ENCODE peak calls at places on chromosomes 12 and 14, in four cellular contexts. One of them, this sample, is unnamed.

GRCh38 chr12:50188875-50189575 is 21.9 kb upstream of the CERS5 start:
- DNase-seq in prostate gland: peak
- DNase-seq in ascending aorta: no peak
- DNase-seq in HL-60: no peak
- DNase-seq in this sample: peak

GRCh38 chr14:55265197-55265596 is 6.0 kb upstream of the FBXO34 start:
- DNase-seq in ascending aorta: no peak
- DNase-seq in prostate gland: no peak
- DNase-seq in HL-60: peak
- DNase-seq in this sample: no peak

GRCh38 chr12:123931686-123932321 is 40.8 kb downstream of the CCDC92 start:
- DNase-seq in ascending aorta: no peak
- DNase-seq in HL-60: no peak
- DNase-seq in prostate gland: no peak
- DNase-seq in this sample: no peak

GRCh38 chr14:98018626-98019025 is 1221.4 kb downstream of the VRK1 start:
- DNase-seq in prostate gland: no peak
- DNase-seq in ascending aorta: no peak
- DNase-seq in HL-60: no peak
- DNase-seq in this sample: no peak

GRCh38 chr12:64053117-64053516 is 169.0 kb downstream of the KICS2 start:
- DNase-seq in HL-60: no peak
- DNase-seq in prostate gland: no peak
- DNase-seq in ascending aorta: no peak
- DNase-seq in this sample: no peak

GRCh38 chr12:31896514-31897039 is 62.6 kb upstream of the RESF1 start:
- DNase-seq in prostate gland: peak
- DNase-seq in ascending aorta: peak
- DNase-seq in HL-60: peak
- DNase-seq in this sample: peak

GRCh38 chr14:34356267-34356660 is 105.8 kb downstream of the SPTSSA start:
- DNase-seq in ascending aorta: no peak
- DNase-seq in HL-60: peak
- DNase-seq in prostate gland: no peak
- DNase-seq in this sample: no peak

GRCh38 chr14:23320584-23321571 is at the start of gene PABPN1:
- DNase-seq in prostate gland: peak
- DNase-seq in HL-60: peak
- DNase-seq in ascending aorta: peak
- DNase-seq in this sample: peak

GRCh38 chr12:70366581-70367267 is 634 bp downstream of the KCNMB4 start:
- DNase-seq in prostate gland: peak
- DNase-seq in ascending aorta: no peak
- DNase-seq in HL-60: peak
- DNase-seq in this sample: peak

GRCh38 chr12:121957831-121958515 is 39.6 kb downstream of the CFAP251 start:
- DNase-seq in ascending aorta: no peak
- DNase-seq in prostate gland: no peak
- DNase-seq in HL-60: no peak
- DNase-seq in this sample: no peak

GRCh38 chr12:31715283-31715825 is 13.5 kb downstream of the AMN1 start:
- DNase-seq in HL-60: peak
- DNase-seq in prostate gland: no peak
- DNase-seq in ascending aorta: no peak
- DNase-seq in this sample: no peak

GRCh38 chr12:47987411-47988072 is 16.7 kb downstream of the COL2A1 start:
- DNase-seq in ascending aorta: no peak
- DNase-seq in prostate gland: no peak
- DNase-seq in HL-60: no peak
- DNase-seq in this sample: no peak

GRCh38 chr14:93752980-93753561 is 35.2 kb downstream of the PRIMA1 start:
- DNase-seq in HL-60: no peak
- DNase-seq in prostate gland: no peak
- DNase-seq in ascending aorta: no peak
- DNase-seq in this sample: no peak

GRCh38 chr14:77965919-77966435 is 166.1 kb downstream of the ADCK1 start:
- DNase-seq in ascending aorta: no peak
- DNase-seq in HL-60: peak
- DNase-seq in prostate gland: no peak
- DNase-seq in this sample: peak

GRCh38 chr12:131221946-131222249 is 268.2 kb downstream of the ADGRD1 start:
- DNase-seq in ascending aorta: no peak
- DNase-seq in HL-60: no peak
- DNase-seq in prostate gland: no peak
- DNase-seq in this sample: no peak

GRCh38 chr12:89664441-89664840 is 44.2 kb downstream of the ATP2B1 start:
- DNase-seq in HL-60: no peak
- DNase-seq in ascending aorta: no peak
- DNase-seq in prostate gland: no peak
- DNase-seq in this sample: no peak

GRCh38 chr12:124720687-124721500 is 142.8 kb downstream of the SCARB1 start:
- DNase-seq in ascending aorta: no peak
- DNase-seq in HL-60: no peak
- DNase-seq in prostate gland: peak
- DNase-seq in this sample: peak

GRCh38 chr12:18243238-18243637 is 18.1 kb upstream of the PIK3C2G start:
- DNase-seq in HL-60: no peak
- DNase-seq in prostate gland: no peak
- DNase-seq in ascending aorta: no peak
- DNase-seq in this sample: no peak

GRCh38 chr12:65464930-65465329 is 186.4 kb downstream of the MSRB3 start:
- DNase-seq in ascending aorta: no peak
- DNase-seq in HL-60: no peak
- DNase-seq in prostate gland: no peak
- DNase-seq in this sample: no peak
- TF ChIP-seq CTCF in ascending aorta: no peak
- TF ChIP-seq CTCF in HL-60: no peak
- TF ChIP-seq CTCF in prostate gland: no peak
- TF ChIP-seq CTCF in this sample: no peak

GRCh38 chr12:12376636-12377448 is 20.0 kb downstream of the BORCS5 start:
- DNase-seq in prostate gland: peak
- DNase-seq in ascending aorta: no peak
- DNase-seq in HL-60: peak
- DNase-seq in this sample: no peak
- TF ChIP-seq CTCF in prostate gland: peak
- TF ChIP-seq CTCF in ascending aorta: peak
- TF ChIP-seq CTCF in HL-60: no peak
- TF ChIP-seq CTCF in this sample: peak

GRCh38 chr12:94460594-94460959 is 910 bp upstream of the CEP83 start:
- DNase-seq in prostate gland: no peak
- DNase-seq in ascending aorta: no peak
- DNase-seq in HL-60: no peak
- DNase-seq in this sample: no peak

GRCh38 chr12:94457331-94457730 is 2.3 kb downstream of the CEP83 start:
- DNase-seq in ascending aorta: no peak
- DNase-seq in prostate gland: no peak
- DNase-seq in HL-60: no peak
- DNase-seq in this sample: no peak

GRCh38 chr12:94458882-94459772 is 540 bp downstream of the CEP83 start:
- DNase-seq in ascending aorta: no peak
- DNase-seq in prostate gland: no peak
- DNase-seq in HL-60: no peak
- DNase-seq in this sample: no peak

GRCh38 chr12:94459773-94460593 is at the start of gene CEP83:
- DNase-seq in ascending aorta: peak
- DNase-seq in prostate gland: peak
- DNase-seq in HL-60: peak
- DNase-seq in this sample: peak
- TF ChIP-seq CTCF in ascending aorta: no peak
- TF ChIP-seq CTCF in prostate gland: no peak
- TF ChIP-seq CTCF in HL-60: no peak
- TF ChIP-seq CTCF in this sample: no peak

GRCh38 chr12:94972795-94973194 is 30.7 kb downstream of the NDUFA12 start:
- DNase-seq in prostate gland: no peak
- DNase-seq in ascending aorta: no peak
- DNase-seq in HL-60: no peak
- DNase-seq in this sample: no peak

GRCh38 chr12:94969424-94969823 is 34.1 kb downstream of the NDUFA12 start:
- DNase-seq in HL-60: peak
- DNase-seq in prostate gland: no peak
- DNase-seq in ascending aorta: no peak
- DNase-seq in this sample: no peak

GRCh38 chr12:94970560-94970959 is 32.9 kb downstream of the NDUFA12 start:
- DNase-seq in HL-60: no peak
- DNase-seq in ascending aorta: no peak
- DNase-seq in prostate gland: no peak
- DNase-seq in this sample: no peak

GRCh38 chr12:94973202-94973601 is 30.3 kb downstream of the NDUFA12 start:
- DNase-seq in ascending aorta: no peak
- DNase-seq in prostate gland: no peak
- DNase-seq in HL-60: no peak
- DNase-seq in this sample: no peak

GRCh38 chr12:94971923-94972322 is 31.6 kb downstream of the NDUFA12 start:
- DNase-seq in prostate gland: no peak
- DNase-seq in ascending aorta: no peak
- DNase-seq in HL-60: no peak
- DNase-seq in this sample: no peak
- TF ChIP-seq CTCF in prostate gland: no peak
- TF ChIP-seq CTCF in ascending aorta: no peak
- TF ChIP-seq CTCF in HL-60: no peak
- TF ChIP-seq CTCF in this sample: no peak